ENCODE peak calls at places on chromosomes 2 and 18, in eight cellular contexts. One of them, this sample, is unnamed.

GRCh38 chr2:72378737-72379346 is 231.2 kb upstream of the CYP26B1 start:
- DNase-seq in tibial nerve: no peak
- DNase-seq in LHCN-M2: peak
- DNase-seq in EL: no peak
- DNase-seq in CD4-positive, CD25-positive, alpha-beta regulatory T cell: no peak
- DNase-seq in iris pigment epithelial cell: no peak
- DNase-seq in mucosa of gallbladder: no peak
- DNase-seq in activated B cell treated with CpG ODN at 0.5 μM for 24 hours: no peak
- DNase-seq in this sample: no peak

GRCh38 chr2:184210329-184210728 is 388.0 kb upstream of the ZNF804A start:
- DNase-seq in tibial nerve: no peak
- DNase-seq in LHCN-M2: no peak
- DNase-seq in EL: no peak
- DNase-seq in CD4-positive, CD25-positive, alpha-beta regulatory T cell: no peak
- DNase-seq in iris pigment epithelial cell: no peak
- DNase-seq in mucosa of gallbladder: no peak
- DNase-seq in activated B cell treated with CpG ODN at 0.5 μM for 24 hours: no peak
- DNase-seq in this sample: no peak

GRCh38 chr18:62982600-62983251 is 267.4 kb downstream of the PHLPP1 start:
- DNase-seq in tibial nerve: peak
- DNase-seq in LHCN-M2: peak
- DNase-seq in EL: peak
- DNase-seq in CD4-positive, CD25-positive, alpha-beta regulatory T cell: peak
- DNase-seq in iris pigment epithelial cell: peak
- DNase-seq in mucosa of gallbladder: peak
- DNase-seq in activated B cell treated with CpG ODN at 0.5 μM for 24 hours: peak
- DNase-seq in this sample: peak

GRCh38 chr2:222358876-222359275 is 60.1 kb upstream of the PAX3 start:
- DNase-seq in tibial nerve: peak
- DNase-seq in LHCN-M2: peak
- DNase-seq in EL: peak
- DNase-seq in CD4-positive, CD25-positive, alpha-beta regulatory T cell: no peak
- DNase-seq in iris pigment epithelial cell: no peak
- DNase-seq in mucosa of gallbladder: no peak
- DNase-seq in activated B cell treated with CpG ODN at 0.5 μM for 24 hours: no peak
- DNase-seq in this sample: no peak

GRCh38 chr2:65070856-65071255 is 14.6 kb downstream of the CEP68 start:
- DNase-seq in tibial nerve: no peak
- DNase-seq in LHCN-M2: no peak
- DNase-seq in EL: no peak
- DNase-seq in CD4-positive, CD25-positive, alpha-beta regulatory T cell: no peak
- DNase-seq in iris pigment epithelial cell: no peak
- DNase-seq in mucosa of gallbladder: no peak
- DNase-seq in activated B cell treated with CpG ODN at 0.5 μM for 24 hours: no peak
- DNase-seq in this sample: no peak

GRCh38 chr2:238081150-238081549 is 19.0 kb upstream of the ESPNL start:
- DNase-seq in tibial nerve: no peak
- DNase-seq in LHCN-M2: no peak
- DNase-seq in EL: no peak
- DNase-seq in CD4-positive, CD25-positive, alpha-beta regulatory T cell: no peak
- DNase-seq in iris pigment epithelial cell: no peak
- DNase-seq in mucosa of gallbladder: no peak
- DNase-seq in activated B cell treated with CpG ODN at 0.5 μM for 24 hours: no peak
- DNase-seq in this sample: no peak

GRCh38 chr18:60446821-60447220 is 74.2 kb upstream of the MC4R start:
- DNase-seq in tibial nerve: no peak
- DNase-seq in LHCN-M2: peak
- DNase-seq in EL: no peak
- DNase-seq in CD4-positive, CD25-positive, alpha-beta regulatory T cell: no peak
- DNase-seq in iris pigment epithelial cell: peak
- DNase-seq in mucosa of gallbladder: no peak
- DNase-seq in activated B cell treated with CpG ODN at 0.5 μM for 24 hours: no peak
- DNase-seq in this sample: no peak

GRCh38 chr18:45526120-45526841 is 89.0 kb upstream of the SLC14A2 start:
- DNase-seq in tibial nerve: peak
- DNase-seq in LHCN-M2: no peak
- DNase-seq in EL: no peak
- DNase-seq in CD4-positive, CD25-positive, alpha-beta regulatory T cell: no peak
- DNase-seq in iris pigment epithelial cell: peak
- DNase-seq in mucosa of gallbladder: no peak
- DNase-seq in activated B cell treated with CpG ODN at 0.5 μM for 24 hours: no peak
- DNase-seq in this sample: no peak

GRCh38 chr18:8367217-8367988 is 241.8 kb upstream of the RAB12 start:
- DNase-seq in tibial nerve: no peak
- DNase-seq in LHCN-M2: peak
- DNase-seq in EL: no peak
- DNase-seq in CD4-positive, CD25-positive, alpha-beta regulatory T cell: no peak
- DNase-seq in iris pigment epithelial cell: peak
- DNase-seq in mucosa of gallbladder: peak
- DNase-seq in activated B cell treated with CpG ODN at 0.5 μM for 24 hours: no peak
- DNase-seq in this sample: peak

GRCh38 chr2:109261906-109262631 is 133.1 kb downstream of the SH3RF3 start:
- DNase-seq in tibial nerve: no peak
- DNase-seq in LHCN-M2: no peak
- DNase-seq in EL: no peak
- DNase-seq in CD4-positive, CD25-positive, alpha-beta regulatory T cell: no peak
- DNase-seq in iris pigment epithelial cell: no peak
- DNase-seq in mucosa of gallbladder: no peak
- DNase-seq in activated B cell treated with CpG ODN at 0.5 μM for 24 hours: no peak
- DNase-seq in this sample: no peak

GRCh38 chr2:240400319-240401161 is 34.9 kb upstream of the GPC1 start:
- DNase-seq in tibial nerve: no peak
- DNase-seq in LHCN-M2: no peak
- DNase-seq in EL: peak
- DNase-seq in CD4-positive, CD25-positive, alpha-beta regulatory T cell: no peak
- DNase-seq in iris pigment epithelial cell: no peak
- DNase-seq in mucosa of gallbladder: no peak
- DNase-seq in activated B cell treated with CpG ODN at 0.5 μM for 24 hours: peak
- DNase-seq in this sample: no peak

GRCh38 chr2:24917086-24917485 is 3.0 kb downstream of the ADCY3 start:
- DNase-seq in tibial nerve: no peak
- DNase-seq in LHCN-M2: no peak
- DNase-seq in EL: peak
- DNase-seq in CD4-positive, CD25-positive, alpha-beta regulatory T cell: no peak
- DNase-seq in iris pigment epithelial cell: peak
- DNase-seq in mucosa of gallbladder: no peak
- DNase-seq in activated B cell treated with CpG ODN at 0.5 μM for 24 hours: no peak
- DNase-seq in this sample: no peak

GRCh38 chr2:112493048-112493447 is 11.1 kb downstream of the TTL start:
- DNase-seq in tibial nerve: no peak
- DNase-seq in LHCN-M2: no peak
- DNase-seq in EL: peak
- DNase-seq in CD4-positive, CD25-positive, alpha-beta regulatory T cell: no peak
- DNase-seq in iris pigment epithelial cell: peak
- DNase-seq in mucosa of gallbladder: no peak
- DNase-seq in activated B cell treated with CpG ODN at 0.5 μM for 24 hours: no peak
- DNase-seq in this sample: no peak

GRCh38 chr18:24138281-24138883 is 480 bp upstream of the CABYR start:
- DNase-seq in tibial nerve: no peak
- DNase-seq in LHCN-M2: no peak
- DNase-seq in EL: no peak
- DNase-seq in CD4-positive, CD25-positive, alpha-beta regulatory T cell: no peak
- DNase-seq in iris pigment epithelial cell: no peak
- DNase-seq in mucosa of gallbladder: no peak
- DNase-seq in activated B cell treated with CpG ODN at 0.5 μM for 24 hours: no peak
- DNase-seq in this sample: no peak

GRCh38 chr18:23701017-23701416 is 11.8 kb downstream of the LAMA3 start:
- DNase-seq in tibial nerve: no peak
- DNase-seq in LHCN-M2: no peak
- DNase-seq in EL: no peak
- DNase-seq in CD4-positive, CD25-positive, alpha-beta regulatory T cell: no peak
- DNase-seq in iris pigment epithelial cell: no peak
- DNase-seq in mucosa of gallbladder: no peak
- DNase-seq in activated B cell treated with CpG ODN at 0.5 μM for 24 hours: no peak
- DNase-seq in this sample: peak

GRCh38 chr18:7567487-7568425 is 640 bp downstream of the PTPRM start:
- DNase-seq in tibial nerve: peak
- DNase-seq in LHCN-M2: peak
- DNase-seq in EL: peak
- DNase-seq in CD4-positive, CD25-positive, alpha-beta regulatory T cell: no peak
- DNase-seq in iris pigment epithelial cell: peak
- DNase-seq in mucosa of gallbladder: peak
- DNase-seq in activated B cell treated with CpG ODN at 0.5 μM for 24 hours: no peak
- DNase-seq in this sample: no peak

GRCh38 chr18:58216071-58216471 is 172.0 kb downstream of the NEDD4L start:
- DNase-seq in tibial nerve: no peak
- DNase-seq in LHCN-M2: peak
- DNase-seq in EL: peak
- DNase-seq in CD4-positive, CD25-positive, alpha-beta regulatory T cell: no peak
- DNase-seq in iris pigment epithelial cell: no peak
- DNase-seq in mucosa of gallbladder: no peak
- DNase-seq in activated B cell treated with CpG ODN at 0.5 μM for 24 hours: no peak
- DNase-seq in this sample: no peak

This sample was measured in naive B cell.